ENCODE peak calls at places on chromosomes 5 and 9, in seven cellular contexts. One of them, this sample, is unnamed.

GRCh38 chr9:61665330-61665751 is 475.5 kb downstream of the SPATA31A7 start:
- DNase-seq in heart left ventricle: no peak
- DNase-seq in progenitor cell of endocrine pancreas: no peak
- DNase-seq in stimulated activated CD4-positive, alpha-beta T cell treated with anti-CD3 and anti-CD28 coated beads, Interleukin-4, amount 100 ng/mL, for 48 hours: no peak
- DNase-seq in astrocyte of the spinal cord: no peak
- DNase-seq in H9: no peak
- DNase-seq in amniotic epithelial cell: no peak
- DNase-seq in this sample: no peak

GRCh38 chr9:133913571-133914369 is 78.4 kb downstream of the VAV2 start:
- DNase-seq in heart left ventricle: no peak
- DNase-seq in astrocyte of the spinal cord: peak
- DNase-seq in H9: no peak
- DNase-seq in progenitor cell of endocrine pancreas: no peak
- DNase-seq in stimulated activated CD4-positive, alpha-beta T cell treated with anti-CD3 and anti-CD28 coated beads, Interleukin-4, amount 100 ng/mL, for 48 hours: no peak
- DNase-seq in amniotic epithelial cell: no peak
- DNase-seq in this sample: no peak

GRCh38 chr5:53962306-53962705 is 348.1 kb downstream of the ARL15 start:
- DNase-seq in H9: no peak
- DNase-seq in amniotic epithelial cell: no peak
- DNase-seq in heart left ventricle: no peak
- DNase-seq in stimulated activated CD4-positive, alpha-beta T cell treated with anti-CD3 and anti-CD28 coated beads, Interleukin-4, amount 100 ng/mL, for 48 hours: no peak
- DNase-seq in astrocyte of the spinal cord: no peak
- DNase-seq in progenitor cell of endocrine pancreas: no peak
- DNase-seq in this sample: no peak

GRCh38 chr9:86575825-86576488 is 221.7 kb upstream of the TUT7 start:
- DNase-seq in stimulated activated CD4-positive, alpha-beta T cell treated with anti-CD3 and anti-CD28 coated beads, Interleukin-4, amount 100 ng/mL, for 48 hours: no peak
- DNase-seq in H9: no peak
- DNase-seq in amniotic epithelial cell: no peak
- DNase-seq in astrocyte of the spinal cord: no peak
- DNase-seq in progenitor cell of endocrine pancreas: no peak
- DNase-seq in heart left ventricle: peak
- DNase-seq in this sample: no peak

GRCh38 chr5:3265131-3265885 is 330.3 kb upstream of the IRX1 start:
- DNase-seq in heart left ventricle: no peak
- DNase-seq in stimulated activated CD4-positive, alpha-beta T cell treated with anti-CD3 and anti-CD28 coated beads, Interleukin-4, amount 100 ng/mL, for 48 hours: no peak
- DNase-seq in H9: no peak
- DNase-seq in progenitor cell of endocrine pancreas: no peak
- DNase-seq in amniotic epithelial cell: no peak
- DNase-seq in astrocyte of the spinal cord: no peak
- DNase-seq in this sample: no peak

GRCh38 chr5:2415678-2416077 is 335.8 kb downstream of the IRX2 start:
- DNase-seq in amniotic epithelial cell: no peak
- DNase-seq in astrocyte of the spinal cord: no peak
- DNase-seq in stimulated activated CD4-positive, alpha-beta T cell treated with anti-CD3 and anti-CD28 coated beads, Interleukin-4, amount 100 ng/mL, for 48 hours: no peak
- DNase-seq in H9: peak
- DNase-seq in progenitor cell of endocrine pancreas: peak
- DNase-seq in heart left ventricle: no peak
- DNase-seq in this sample: no peak

GRCh38 chr5:151155777-151156731 is 1.5 kb downstream of the ANXA6 start:
- DNase-seq in stimulated activated CD4-positive, alpha-beta T cell treated with anti-CD3 and anti-CD28 coated beads, Interleukin-4, amount 100 ng/mL, for 48 hours: no peak
- DNase-seq in H9: no peak
- DNase-seq in astrocyte of the spinal cord: peak
- DNase-seq in amniotic epithelial cell: peak
- DNase-seq in progenitor cell of endocrine pancreas: no peak
- DNase-seq in heart left ventricle: peak
- DNase-seq in this sample: peak

GRCh38 chr9:5793812-5794211 is 39.1 kb downstream of the ERMP1 start:
- DNase-seq in H9: no peak
- DNase-seq in progenitor cell of endocrine pancreas: no peak
- DNase-seq in amniotic epithelial cell: no peak
- DNase-seq in heart left ventricle: no peak
- DNase-seq in astrocyte of the spinal cord: no peak
- DNase-seq in stimulated activated CD4-positive, alpha-beta T cell treated with anti-CD3 and anti-CD28 coated beads, Interleukin-4, amount 100 ng/mL, for 48 hours: no peak
- DNase-seq in this sample: no peak

GRCh38 chr9:12739014-12739413 is 35.8 kb upstream of the LURAP1L start:
- DNase-seq in amniotic epithelial cell: no peak
- DNase-seq in stimulated activated CD4-positive, alpha-beta T cell treated with anti-CD3 and anti-CD28 coated beads, Interleukin-4, amount 100 ng/mL, for 48 hours: no peak
- DNase-seq in astrocyte of the spinal cord: peak
- DNase-seq in progenitor cell of endocrine pancreas: no peak
- DNase-seq in H9: no peak
- DNase-seq in heart left ventricle: no peak
- DNase-seq in this sample: no peak

GRCh38 chr5:124902097-124902821 is 155.8 kb upstream of the ZNF608 start:
- DNase-seq in progenitor cell of endocrine pancreas: no peak
- DNase-seq in astrocyte of the spinal cord: peak
- DNase-seq in stimulated activated CD4-positive, alpha-beta T cell treated with anti-CD3 and anti-CD28 coated beads, Interleukin-4, amount 100 ng/mL, for 48 hours: no peak
- DNase-seq in amniotic epithelial cell: peak
- DNase-seq in heart left ventricle: no peak
- DNase-seq in H9: no peak
- DNase-seq in this sample: no peak

GRCh38 chr9:36835271-36835996 is 198.6 kb downstream of the PAX5 start:
- DNase-seq in astrocyte of the spinal cord: no peak
- DNase-seq in stimulated activated CD4-positive, alpha-beta T cell treated with anti-CD3 and anti-CD28 coated beads, Interleukin-4, amount 100 ng/mL, for 48 hours: no peak
- DNase-seq in H9: no peak
- DNase-seq in heart left ventricle: no peak
- DNase-seq in progenitor cell of endocrine pancreas: no peak
- DNase-seq in amniotic epithelial cell: no peak
- DNase-seq in this sample: no peak

GRCh38 chr9:127277770-127278169 is 13.2 kb downstream of the GARNL3 start:
- DNase-seq in H9: no peak
- DNase-seq in amniotic epithelial cell: no peak
- DNase-seq in heart left ventricle: no peak
- DNase-seq in progenitor cell of endocrine pancreas: no peak
- DNase-seq in stimulated activated CD4-positive, alpha-beta T cell treated with anti-CD3 and anti-CD28 coated beads, Interleukin-4, amount 100 ng/mL, for 48 hours: no peak
- DNase-seq in astrocyte of the spinal cord: no peak
- DNase-seq in this sample: no peak

GRCh38 chr5:6135977-6136376 is 242.4 kb downstream of the MED10 start:
- DNase-seq in stimulated activated CD4-positive, alpha-beta T cell treated with anti-CD3 and anti-CD28 coated beads, Interleukin-4, amount 100 ng/mL, for 48 hours: no peak
- DNase-seq in progenitor cell of endocrine pancreas: no peak
- DNase-seq in amniotic epithelial cell: no peak
- DNase-seq in H9: no peak
- DNase-seq in astrocyte of the spinal cord: no peak
- DNase-seq in heart left ventricle: no peak
- DNase-seq in this sample: no peak

GRCh38 chr5:101212942-101213514 is 309.9 kb upstream of the ST8SIA4 start:
- DNase-seq in stimulated activated CD4-positive, alpha-beta T cell treated with anti-CD3 and anti-CD28 coated beads, Interleukin-4, amount 100 ng/mL, for 48 hours: no peak
- DNase-seq in amniotic epithelial cell: no peak
- DNase-seq in astrocyte of the spinal cord: no peak
- DNase-seq in H9: peak
- DNase-seq in heart left ventricle: no peak
- DNase-seq in progenitor cell of endocrine pancreas: no peak
- DNase-seq in this sample: no peak

GRCh38 chr9:123111977-123112869 is 78.8 kb downstream of the GPR21 start:
- DNase-seq in stimulated activated CD4-positive, alpha-beta T cell treated with anti-CD3 and anti-CD28 coated beads, Interleukin-4, amount 100 ng/mL, for 48 hours: no peak
- DNase-seq in progenitor cell of endocrine pancreas: no peak
- DNase-seq in heart left ventricle: no peak
- DNase-seq in amniotic epithelial cell: no peak
- DNase-seq in astrocyte of the spinal cord: no peak
- DNase-seq in H9: peak
- DNase-seq in this sample: no peak

GRCh38 chr9:2028888-2029287 is 13.7 kb downstream of the SMARCA2 start:
- DNase-seq in H9: no peak
- DNase-seq in amniotic epithelial cell: no peak
- DNase-seq in astrocyte of the spinal cord: no peak
- DNase-seq in heart left ventricle: no peak
- DNase-seq in stimulated activated CD4-positive, alpha-beta T cell treated with anti-CD3 and anti-CD28 coated beads, Interleukin-4, amount 100 ng/mL, for 48 hours: no peak
- DNase-seq in progenitor cell of endocrine pancreas: no peak
- DNase-seq in this sample: no peak

GRCh38 chr5:126753227-126753626 is 23.7 kb upstream of the LMNB1 start:
- DNase-seq in H9: no peak
- DNase-seq in stimulated activated CD4-positive, alpha-beta T cell treated with anti-CD3 and anti-CD28 coated beads, Interleukin-4, amount 100 ng/mL, for 48 hours: no peak
- DNase-seq in astrocyte of the spinal cord: no peak
- DNase-seq in progenitor cell of endocrine pancreas: no peak
- DNase-seq in amniotic epithelial cell: no peak
- DNase-seq in heart left ventricle: no peak
- DNase-seq in this sample: no peak

GRCh38 chr5:16626696-16627264 is 10.0 kb upstream of the RETREG1 start:
- DNase-seq in heart left ventricle: no peak
- DNase-seq in progenitor cell of endocrine pancreas: no peak
- DNase-seq in astrocyte of the spinal cord: peak
- DNase-seq in stimulated activated CD4-positive, alpha-beta T cell treated with anti-CD3 and anti-CD28 coated beads, Interleukin-4, amount 100 ng/mL, for 48 hours: no peak
- DNase-seq in amniotic epithelial cell: peak
- DNase-seq in H9: no peak
- DNase-seq in this sample: no peak

GRCh38 chr5:56534102-56534501 is 281.2 kb upstream of the MAP3K1 start:
- DNase-seq in stimulated activated CD4-positive, alpha-beta T cell treated with anti-CD3 and anti-CD28 coated beads, Interleukin-4, amount 100 ng/mL, for 48 hours: no peak
- DNase-seq in astrocyte of the spinal cord: no peak
- DNase-seq in progenitor cell of endocrine pancreas: no peak
- DNase-seq in heart left ventricle: no peak
- DNase-seq in H9: no peak
- DNase-seq in amniotic epithelial cell: peak
- DNase-seq in this sample: no peak